ENCODE peak calls at places on chromosomes 6 and 20, in four cellular contexts. One of them, this sample, is unnamed.

GRCh38 chr6:87846446-87846845 is 144.4 kb upstream of the AKIRIN2 start:
- DNase-seq in fibroblast of mammary gland: no peak
- DNase-seq in cardiac muscle cell: no peak
- DNase-seq in brain microvascular endothelial cell: no peak
- DNase-seq in this sample: no peak

GRCh38 chr6:155628315-155628714 is 172.7 kb upstream of the NOX3 start:
- DNase-seq in brain microvascular endothelial cell: no peak
- DNase-seq in cardiac muscle cell: no peak
- DNase-seq in fibroblast of mammary gland: no peak
- DNase-seq in this sample: no peak

GRCh38 chr20:37938181-37938775 is 35.4 kb downstream of the VSTM2L start:
- DNase-seq in fibroblast of mammary gland: no peak
- DNase-seq in cardiac muscle cell: no peak
- DNase-seq in brain microvascular endothelial cell: no peak
- DNase-seq in this sample: no peak

GRCh38 chr6:15254074-15254975 is 8.5 kb downstream of the JARID2 start:
- DNase-seq in fibroblast of mammary gland: peak
- DNase-seq in brain microvascular endothelial cell: peak
- DNase-seq in cardiac muscle cell: no peak
- DNase-seq in this sample: no peak

GRCh38 chr6:100267721-100268123 is 197.0 kb downstream of the SIM1 start:
- DNase-seq in fibroblast of mammary gland: peak
- DNase-seq in brain microvascular endothelial cell: peak
- DNase-seq in cardiac muscle cell: no peak
- DNase-seq in this sample: peak

GRCh38 chr6:136782021-136782770 is 10.1 kb downstream of the MAP3K5 start:
- DNase-seq in fibroblast of mammary gland: peak
- DNase-seq in cardiac muscle cell: no peak
- DNase-seq in brain microvascular endothelial cell: no peak
- DNase-seq in this sample: peak

GRCh38 chr6:44268095-44268628 is 2.1 kb upstream of the TMEM151B start:
- DNase-seq in fibroblast of mammary gland: peak
- DNase-seq in brain microvascular endothelial cell: peak
- DNase-seq in cardiac muscle cell: peak
- DNase-seq in this sample: peak

GRCh38 chr20:11626551-11626950 is 291.1 kb upstream of the BTBD3 start:
- DNase-seq in brain microvascular endothelial cell: no peak
- DNase-seq in cardiac muscle cell: no peak
- DNase-seq in fibroblast of mammary gland: no peak
- DNase-seq in this sample: no peak

GRCh38 chr20:37991506-37992302 is 41.6 kb downstream of the TTI1 start:
- DNase-seq in cardiac muscle cell: no peak
- DNase-seq in fibroblast of mammary gland: no peak
- DNase-seq in brain microvascular endothelial cell: no peak
- DNase-seq in this sample: no peak

GRCh38 chr20:54267510-54268003 is 59.7 kb downstream of the PFDN4 start:
- DNase-seq in brain microvascular endothelial cell: no peak
- DNase-seq in fibroblast of mammary gland: no peak
- DNase-seq in cardiac muscle cell: no peak
- DNase-seq in this sample: peak

GRCh38 chr6:21395121-21395520 is 198.4 kb upstream of the SOX4 start:
- DNase-seq in cardiac muscle cell: no peak
- DNase-seq in fibroblast of mammary gland: peak
- DNase-seq in brain microvascular endothelial cell: peak
- DNase-seq in this sample: no peak

GRCh38 chr6:89048985-89049384 is 31.6 kb upstream of the PNRC1 start:
- DNase-seq in cardiac muscle cell: no peak
- DNase-seq in fibroblast of mammary gland: peak
- DNase-seq in brain microvascular endothelial cell: no peak
- DNase-seq in this sample: no peak

GRCh38 chr6:13698715-13699114 is 12.9 kb downstream of the RANBP9 start:
- DNase-seq in fibroblast of mammary gland: no peak
- DNase-seq in cardiac muscle cell: no peak
- DNase-seq in brain microvascular endothelial cell: no peak
- DNase-seq in this sample: no peak

GRCh38 chr6:170262481-170263088 is 28.3 kb downstream of the DLL1 start:
- DNase-seq in cardiac muscle cell: no peak
- DNase-seq in brain microvascular endothelial cell: no peak
- DNase-seq in fibroblast of mammary gland: no peak
- DNase-seq in this sample: no peak

GRCh38 chr6:112040933-112041332 is 13.0 kb upstream of the CCN6 start:
- DNase-seq in fibroblast of mammary gland: peak
- DNase-seq in brain microvascular endothelial cell: no peak
- DNase-seq in cardiac muscle cell: no peak
- DNase-seq in this sample: no peak

GRCh38 chr6:165231581-165232276 is 77.7 kb downstream of the C6orf118 start:
- DNase-seq in cardiac muscle cell: peak
- DNase-seq in brain microvascular endothelial cell: peak
- DNase-seq in fibroblast of mammary gland: peak
- DNase-seq in this sample: peak
- H3K4me3 ChIP-seq in cardiac muscle cell: no peak
- H3K4me3 ChIP-seq in brain microvascular endothelial cell: no peak
- H3K4me3 ChIP-seq in fibroblast of mammary gland: no peak
- H3K4me3 ChIP-seq in this sample: no peak

GRCh38 chr6:107653861-107654394 is 164.0 kb downstream of the SOBP start:
- DNase-seq in brain microvascular endothelial cell: no peak
- DNase-seq in fibroblast of mammary gland: no peak
- DNase-seq in cardiac muscle cell: no peak
- DNase-seq in this sample: no peak

GRCh38 chr6:107654736-107655135 is 164.8 kb downstream of the SOBP start:
- DNase-seq in brain microvascular endothelial cell: no peak
- DNase-seq in cardiac muscle cell: no peak
- DNase-seq in fibroblast of mammary gland: no peak
- DNase-seq in this sample: no peak

GRCh38 chr6:107656883-107657282 is 167.0 kb downstream of the SOBP start:
- DNase-seq in fibroblast of mammary gland: no peak
- DNase-seq in brain microvascular endothelial cell: no peak
- DNase-seq in cardiac muscle cell: peak
- DNase-seq in this sample: no peak

GRCh38 chr6:107656381-107656780 is 166.5 kb downstream of the SOBP start:
- DNase-seq in fibroblast of mammary gland: no peak
- DNase-seq in cardiac muscle cell: no peak
- DNase-seq in brain microvascular endothelial cell: no peak
- DNase-seq in this sample: no peak

GRCh38 chr6:107655245-107655644 is 165.3 kb downstream of the SOBP start:
- DNase-seq in cardiac muscle cell: peak
- DNase-seq in fibroblast of mammary gland: no peak
- DNase-seq in brain microvascular endothelial cell: no peak
- DNase-seq in this sample: no peak
- TF ChIP-seq CTCF in cardiac muscle cell: no peak
- TF ChIP-seq CTCF in fibroblast of mammary gland: peak
- TF ChIP-seq CTCF in brain microvascular endothelial cell: peak
- TF ChIP-seq CTCF in this sample: no peak

GRCh38 chr20:4925842-4926530 is 75.3 kb downstream of the SLC23A2 start:
- DNase-seq in fibroblast of mammary gland: peak
- DNase-seq in brain microvascular endothelial cell: peak
- DNase-seq in cardiac muscle cell: no peak
- DNase-seq in this sample: peak
- H3K4me3 ChIP-seq in fibroblast of mammary gland: peak
- H3K4me3 ChIP-seq in brain microvascular endothelial cell: no peak
- H3K4me3 ChIP-seq in cardiac muscle cell: no peak
- H3K4me3 ChIP-seq in this sample: no peak

GRCh38 chr6:36581716-36582115 is 12.4 kb upstream of the SRSF3 start:
- DNase-seq in fibroblast of mammary gland: no peak
- DNase-seq in cardiac muscle cell: no peak
- DNase-seq in brain microvascular endothelial cell: peak
- DNase-seq in this sample: no peak

GRCh38 chr6:36592221-36592655 is 1.9 kb upstream of the SRSF3 start:
- DNase-seq in fibroblast of mammary gland: no peak
- DNase-seq in cardiac muscle cell: no peak
- DNase-seq in brain microvascular endothelial cell: no peak
- DNase-seq in this sample: no peak

GRCh38 chr6:36590237-36590636 is 3.9 kb upstream of the SRSF3 start:
- DNase-seq in cardiac muscle cell: no peak
- DNase-seq in fibroblast of mammary gland: peak
- DNase-seq in brain microvascular endothelial cell: peak
- DNase-seq in this sample: peak

GRCh38 chr6:36586606-36587005 is 7.6 kb upstream of the SRSF3 start:
- DNase-seq in cardiac muscle cell: no peak
- DNase-seq in brain microvascular endothelial cell: no peak
- DNase-seq in fibroblast of mammary gland: no peak
- DNase-seq in this sample: no peak
- TF ChIP-seq CTCF in cardiac muscle cell: no peak
- TF ChIP-seq CTCF in brain microvascular endothelial cell: no peak
- TF ChIP-seq CTCF in fibroblast of mammary gland: no peak
- TF ChIP-seq CTCF in this sample: no peak

GRCh38 chr6:26459023-26459810 is 1.5 kb downstream of the BTN2A1 start:
- DNase-seq in fibroblast of mammary gland: no peak
- DNase-seq in cardiac muscle cell: no peak
- DNase-seq in brain microvascular endothelial cell: no peak
- DNase-seq in this sample: no peak
- H3K4me3 ChIP-seq in fibroblast of mammary gland: peak
- H3K4me3 ChIP-seq in cardiac muscle cell: no peak
- H3K4me3 ChIP-seq in brain microvascular endothelial cell: peak
- H3K4me3 ChIP-seq in this sample: peak

GRCh38 chr6:139373154-139373927 is 1.1 kb downstream of the CITED2 start:
- DNase-seq in cardiac muscle cell: peak
- DNase-seq in fibroblast of mammary gland: peak
- DNase-seq in brain microvascular endothelial cell: peak
- DNase-seq in this sample: peak
- TF ChIP-seq CTCF in cardiac muscle cell: no peak
- TF ChIP-seq CTCF in fibroblast of mammary gland: no peak
- TF ChIP-seq CTCF in brain microvascular endothelial cell: peak
- TF ChIP-seq CTCF in this sample: peak

DNA sequence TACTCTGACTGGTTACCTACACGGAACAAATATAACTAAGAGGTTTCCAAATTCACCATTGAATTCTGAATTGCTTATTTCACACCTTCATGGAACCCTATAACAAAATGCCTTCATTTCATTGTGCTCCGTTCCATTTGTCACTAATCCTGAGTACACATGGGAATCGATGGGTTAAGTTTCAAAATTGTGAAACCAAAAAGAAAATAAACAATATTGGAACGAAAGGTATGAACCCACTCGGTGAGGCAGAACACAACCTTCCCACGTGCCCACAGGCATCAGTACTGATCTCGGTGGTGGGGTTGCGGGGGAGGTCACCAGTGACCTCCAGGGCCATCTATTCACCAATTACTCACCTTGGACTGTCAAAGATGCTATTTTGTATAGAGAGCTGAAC is 34.0 kb downstream of the PLAGL1 start:
- DNase-seq in cardiac muscle cell: no peak
- DNase-seq in brain microvascular endothelial cell: no peak
- DNase-seq in fibroblast of mammary gland: no peak
- DNase-seq in this sample: no peak
- H3K4me3 ChIP-seq in cardiac muscle cell: no peak
- H3K4me3 ChIP-seq in brain microvascular endothelial cell: no peak
- H3K4me3 ChIP-seq in fibroblast of mammary gland: no peak
- H3K4me3 ChIP-seq in this sample: no peak

DNA sequence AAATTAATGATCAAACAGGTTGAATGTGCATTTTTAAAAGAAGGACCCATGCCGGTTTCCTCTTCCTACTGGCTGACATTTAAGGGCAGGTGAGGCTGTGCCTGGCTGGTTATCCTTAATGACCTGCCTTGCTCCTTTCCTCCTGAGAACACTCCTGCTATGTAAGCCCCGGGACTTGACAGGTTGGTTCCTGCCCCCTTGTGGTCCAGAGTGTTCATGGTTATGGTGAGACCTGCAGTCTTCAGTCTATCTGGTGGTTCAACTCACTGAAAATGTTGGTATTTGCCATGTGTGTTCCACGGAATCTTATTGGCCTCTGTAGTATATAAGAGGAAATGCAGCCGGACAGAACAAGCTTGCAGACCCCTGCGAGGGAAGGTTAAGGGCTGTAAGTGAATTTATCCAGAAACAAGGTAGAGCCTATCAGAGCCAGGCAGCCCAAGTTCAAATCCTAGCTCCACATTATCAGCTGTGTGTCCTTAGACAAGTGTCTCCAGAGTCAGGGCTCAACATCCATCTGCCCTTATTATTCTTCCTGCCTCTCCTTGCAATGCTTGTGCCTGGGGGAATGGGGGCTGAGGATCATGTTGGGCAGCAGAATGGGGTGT is 5.2 kb upstream of the BPIFA3 start:
- DNase-seq in brain microvascular endothelial cell: peak
- DNase-seq in cardiac muscle cell: peak
- DNase-seq in fibroblast of mammary gland: peak
- DNase-seq in this sample: peak
- TF ChIP-seq CTCF in brain microvascular endothelial cell: peak
- TF ChIP-seq CTCF in cardiac muscle cell: peak
- TF ChIP-seq CTCF in fibroblast of mammary gland: peak
- TF ChIP-seq CTCF in this sample: peak

GRCh38 chr6:34143884-34144580 is 1.9 kb downstream of the GRM4 start:
- DNase-seq in cardiac muscle cell: peak
- DNase-seq in brain microvascular endothelial cell: no peak
- DNase-seq in fibroblast of mammary gland: no peak
- DNase-seq in this sample: no peak
- H3K4me3 ChIP-seq in cardiac muscle cell: peak
- H3K4me3 ChIP-seq in brain microvascular endothelial cell: no peak
- H3K4me3 ChIP-seq in fibroblast of mammary gland: no peak
- H3K4me3 ChIP-seq in this sample: no peak

This sample was measured in astrocyte of the spinal cord.